ENCODE peak calls at places on chromosomes 4 and X, in four cellular contexts. One of them, this sample, is unnamed.

GRCh38 chrX:134626434-134626833 is 31.8 kb downstream of the PLAC1 start:
- DNase-seq in HepG2: no peak
- DNase-seq in K562: no peak
- DNase-seq in GM12878: no peak
- DNase-seq in this sample: no peak

GRCh38 chr4:145301386-145302080 is 121.1 kb upstream of the OTUD4 start:
- DNase-seq in HepG2: no peak
- DNase-seq in K562: no peak
- DNase-seq in GM12878: no peak
- DNase-seq in this sample: no peak

GRCh38 chrX:21798677-21799219 is 40.7 kb upstream of the MBTPS2 start:
- DNase-seq in HepG2: peak
- DNase-seq in K562: no peak
- DNase-seq in GM12878: no peak
- DNase-seq in this sample: no peak

GRCh38 chrX:100976211-100976610 is 6.7 kb downstream of the ARL13A start:
- DNase-seq in HepG2: no peak
- DNase-seq in K562: no peak
- DNase-seq in GM12878: no peak
- DNase-seq in this sample: no peak

GRCh38 chr4:3516836-3517730 is 15.1 kb downstream of the LRPAP1 start:
- DNase-seq in HepG2: no peak
- DNase-seq in K562: no peak
- DNase-seq in GM12878: no peak
- DNase-seq in this sample: no peak

GRCh38 chr4:85837334-85837733 is 362.4 kb downstream of the ARHGAP24 start:
- DNase-seq in HepG2: no peak
- DNase-seq in K562: no peak
- DNase-seq in GM12878: no peak
- DNase-seq in this sample: no peak

GRCh38 chrX:45445745-45446412 is 245.2 kb upstream of the DIPK2B start:
- DNase-seq in HepG2: no peak
- DNase-seq in K562: no peak
- DNase-seq in GM12878: no peak
- DNase-seq in this sample: no peak

GRCh38 chr4:168628251-168628650 is 131.4 kb downstream of the PALLD start:
- DNase-seq in HepG2: no peak
- DNase-seq in K562: no peak
- DNase-seq in GM12878: no peak
- DNase-seq in this sample: no peak

GRCh38 chrX:118751950-118752783 is 24.8 kb downstream of the IL13RA1 start:
- DNase-seq in HepG2: no peak
- DNase-seq in K562: no peak
- DNase-seq in GM12878: peak
- DNase-seq in this sample: no peak

GRCh38 chrX:24190500-24191156 is 41.1 kb downstream of the ZFX start:
- DNase-seq in HepG2: peak
- DNase-seq in K562: no peak
- DNase-seq in GM12878: no peak
- DNase-seq in this sample: no peak

GRCh38 chrX:16845686-16846085 is 24.5 kb downstream of the RBBP7 start:
- DNase-seq in HepG2: no peak
- DNase-seq in K562: no peak
- DNase-seq in GM12878: no peak
- DNase-seq in this sample: no peak

GRCh38 chrX:7159132-7159861 is 11.3 kb upstream of the PUDP start:
- DNase-seq in HepG2: no peak
- DNase-seq in K562: no peak
- DNase-seq in GM12878: no peak
- DNase-seq in this sample: no peak

GRCh38 chr4:93407493-93408275 is 420.9 kb upstream of the ATOH1 start:
- DNase-seq in HepG2: no peak
- DNase-seq in K562: no peak
- DNase-seq in GM12878: no peak
- DNase-seq in this sample: no peak

GRCh38 chrX:101977091-101977490 is 45.3 kb upstream of the ZMAT1 start:
- DNase-seq in HepG2: no peak
- DNase-seq in K562: no peak
- DNase-seq in GM12878: no peak
- DNase-seq in this sample: no peak

GRCh38 chr4:56330691-56331090 is 56.6 kb downstream of the AASDH start:
- DNase-seq in HepG2: no peak
- DNase-seq in K562: no peak
- DNase-seq in GM12878: no peak
- DNase-seq in this sample: peak

GRCh38 chr4:80138556-80139538 is 58.5 kb upstream of the PRDM8 start:
- DNase-seq in HepG2: no peak
- DNase-seq in K562: no peak
- DNase-seq in GM12878: peak
- DNase-seq in this sample: no peak

GRCh38 chrX:12947545-12948235 is 27.2 kb upstream of the TMSB4X start:
- DNase-seq in HepG2: peak
- DNase-seq in K562: no peak
- DNase-seq in GM12878: no peak
- DNase-seq in this sample: no peak

GRCh38 chr4:123104275-123104674 is 181.9 kb upstream of the NUDT6 start:
- DNase-seq in HepG2: no peak
- DNase-seq in K562: no peak
- DNase-seq in GM12878: no peak
- DNase-seq in this sample: no peak

DNA sequence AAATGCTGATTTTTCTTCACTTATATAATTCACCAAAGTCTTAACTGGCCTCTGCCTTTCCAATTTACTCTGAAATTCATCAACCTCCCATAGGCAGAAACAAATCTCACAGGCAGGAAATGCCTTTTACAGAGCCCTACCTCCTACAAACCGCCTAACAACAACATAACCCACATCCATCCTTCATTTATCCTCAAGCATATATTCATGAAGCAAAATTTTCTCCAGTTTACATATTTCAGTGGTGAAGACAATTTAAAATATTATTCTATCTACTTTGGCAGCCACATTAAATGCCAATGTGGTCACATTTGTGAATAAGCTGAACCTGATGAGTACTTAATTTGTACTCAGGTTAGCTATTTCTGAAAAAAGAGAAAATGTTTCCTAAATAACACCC is 30.3 kb downstream of the SEPSECS start:
- DNase-seq in HepG2: no peak
- DNase-seq in K562: no peak
- DNase-seq in GM12878: no peak
- DNase-seq in this sample: no peak
- TF ChIP-seq TARDBP in HepG2: no peak
- TF ChIP-seq TARDBP in K562: no peak
- TF ChIP-seq TARDBP in GM12878: no peak
- TF ChIP-seq TARDBP in this sample: no peak

GRCh38 chrX:56600987-56601386 is 37.6 kb downstream of the UBQLN2 start:
- DNase-seq in HepG2: no peak
- DNase-seq in K562: no peak
- DNase-seq in GM12878: no peak
- DNase-seq in this sample: no peak

GRCh38 chrX:56600141-56600540 is 36.7 kb downstream of the UBQLN2 start:
- DNase-seq in HepG2: peak
- DNase-seq in K562: no peak
- DNase-seq in GM12878: no peak
- DNase-seq in this sample: no peak
- TF ChIP-seq TARDBP in HepG2: no peak
- TF ChIP-seq TARDBP in K562: no peak
- TF ChIP-seq TARDBP in GM12878: no peak
- TF ChIP-seq TARDBP in this sample: no peak

DNA sequence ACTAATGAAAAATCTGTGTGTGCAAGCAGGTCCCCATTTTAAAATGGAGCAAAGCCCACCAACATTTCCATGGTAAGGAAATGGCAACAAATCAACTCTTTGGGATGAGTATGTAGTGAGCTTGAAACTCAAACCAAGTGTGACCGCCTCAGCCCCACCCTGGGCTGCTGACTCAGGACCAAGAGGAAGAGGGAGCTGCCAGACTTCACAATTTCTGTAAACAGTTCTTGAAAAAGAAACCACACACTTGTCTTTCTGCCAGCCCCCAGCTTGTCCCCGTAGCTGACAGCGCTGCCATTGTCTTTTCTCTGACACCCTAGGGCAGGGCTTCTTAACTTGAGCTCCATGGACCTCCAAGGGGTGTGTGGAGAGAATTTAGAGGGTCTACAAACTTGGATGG is 10.3 kb downstream of the RTL5 start:
- DNase-seq in HepG2: no peak
- DNase-seq in K562: no peak
- DNase-seq in GM12878: no peak
- DNase-seq in this sample: no peak
- TF ChIP-seq TARDBP in HepG2: no peak
- TF ChIP-seq TARDBP in K562: no peak
- TF ChIP-seq TARDBP in GM12878: no peak
- TF ChIP-seq TARDBP in this sample: no peak

GRCh38 chr4:164221631-164222030 is 532.3 kb upstream of the SMIM31 start:
- DNase-seq in HepG2: no peak
- DNase-seq in K562: no peak
- DNase-seq in GM12878: no peak
- DNase-seq in this sample: no peak
- TF ChIP-seq TARDBP in HepG2: no peak
- TF ChIP-seq TARDBP in K562: no peak
- TF ChIP-seq TARDBP in GM12878: no peak
- TF ChIP-seq TARDBP in this sample: no peak

GRCh38 chr4:53094040-53094439 is 231.9 kb downstream of the RASL11B start:
- DNase-seq in HepG2: no peak
- DNase-seq in K562: no peak
- DNase-seq in GM12878: no peak
- DNase-seq in this sample: no peak

GRCh38 chr4:53088132-53088531 is 226.0 kb downstream of the RASL11B start:
- DNase-seq in HepG2: no peak
- DNase-seq in K562: no peak
- DNase-seq in GM12878: no peak
- DNase-seq in this sample: no peak

DNA sequence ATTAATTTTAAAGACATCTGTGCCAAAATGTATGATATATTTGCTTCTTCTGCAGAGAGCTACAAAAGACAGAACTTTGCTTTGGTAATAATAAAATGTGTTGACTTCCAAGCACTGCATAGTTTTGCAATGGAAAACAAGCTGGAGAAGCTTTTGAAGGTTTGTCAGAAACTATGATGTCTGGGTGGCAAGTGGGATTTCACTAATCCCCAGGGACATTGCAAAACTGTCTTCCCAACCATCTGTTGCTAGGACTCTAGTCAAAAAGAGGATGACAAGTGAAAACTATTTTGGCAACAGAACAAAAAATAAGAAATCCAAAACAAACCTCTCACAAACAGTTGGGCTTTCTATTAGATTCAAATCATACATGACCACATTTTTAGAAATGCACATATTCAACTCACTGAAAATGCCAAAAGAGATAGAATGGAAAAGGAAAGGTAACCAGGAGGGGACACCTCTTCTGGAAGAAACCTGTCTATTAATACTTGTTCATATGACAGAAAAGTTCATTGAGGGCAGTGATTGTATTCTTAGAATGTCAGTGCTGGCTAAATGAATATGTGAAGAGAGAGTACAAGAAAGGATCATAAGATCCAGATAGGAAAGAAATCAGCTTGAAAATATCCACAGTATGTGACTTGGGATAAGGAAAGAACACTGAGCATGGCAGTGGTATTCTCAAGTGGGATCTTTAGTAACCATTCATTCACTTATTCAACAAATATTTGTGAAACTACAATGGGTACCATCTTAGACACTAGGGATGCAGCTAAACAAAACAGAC is 228.0 kb downstream of the RASL11B start:
- DNase-seq in HepG2: no peak
- DNase-seq in K562: no peak
- DNase-seq in GM12878: no peak
- DNase-seq in this sample: no peak
- TF ChIP-seq TARDBP in HepG2: no peak
- TF ChIP-seq TARDBP in K562: no peak
- TF ChIP-seq TARDBP in GM12878: no peak
- TF ChIP-seq TARDBP in this sample: no peak

DNA sequence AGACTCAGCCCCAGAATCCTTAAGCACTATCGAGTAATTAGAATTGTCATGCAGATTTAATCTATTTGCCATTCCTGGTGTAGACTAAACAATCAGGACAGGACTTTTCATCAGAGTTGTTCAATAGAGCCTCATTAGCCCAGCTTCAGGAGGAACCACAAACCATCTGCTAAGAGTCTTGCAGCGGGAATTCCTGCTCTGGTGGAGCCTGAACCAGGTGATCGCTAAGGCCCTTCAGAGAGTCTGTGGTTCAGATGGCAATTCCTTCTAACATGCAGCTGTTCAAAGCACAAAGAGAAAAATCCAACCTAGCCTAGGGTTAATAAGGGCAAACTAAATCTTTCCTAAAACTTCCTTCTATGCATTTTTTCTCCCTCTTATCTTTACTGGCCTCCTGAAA is 119.1 kb upstream of the CPEB2 start:
- DNase-seq in HepG2: no peak
- DNase-seq in K562: no peak
- DNase-seq in GM12878: no peak
- DNase-seq in this sample: no peak
- TF ChIP-seq TARDBP in HepG2: no peak
- TF ChIP-seq TARDBP in K562: no peak
- TF ChIP-seq TARDBP in GM12878: no peak
- TF ChIP-seq TARDBP in this sample: no peak

DNA sequence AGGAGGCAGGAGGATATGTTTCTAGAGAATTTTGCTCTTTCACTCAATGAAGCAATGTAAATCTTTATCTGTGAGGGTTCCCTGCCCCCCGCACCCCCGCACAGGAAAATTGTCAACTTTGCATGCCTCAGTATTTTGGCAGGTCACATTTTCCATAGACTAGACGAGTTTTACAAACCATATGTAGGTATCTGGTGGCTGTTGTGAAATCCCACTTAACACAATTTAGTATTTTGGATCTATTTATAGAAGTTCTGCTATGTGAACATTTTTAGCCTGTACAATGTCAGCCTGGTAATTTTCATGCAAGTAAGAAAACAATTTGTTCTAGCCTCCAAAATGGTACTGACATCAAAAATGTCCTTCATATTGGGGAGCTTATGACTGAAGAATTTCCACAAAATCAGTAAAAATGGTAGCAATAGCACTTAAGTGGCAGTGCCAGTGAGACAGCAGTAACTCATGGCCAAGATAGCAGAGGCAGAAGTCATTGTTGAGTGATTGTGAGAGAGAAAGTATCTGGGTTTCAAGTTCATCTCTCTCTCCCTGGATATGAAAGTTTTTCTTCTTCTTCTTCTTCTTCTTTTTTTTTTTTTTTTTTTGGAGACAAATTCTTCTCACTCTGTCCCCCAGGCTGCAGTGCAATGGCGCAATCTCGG is 12.4 kb upstream of the FRYL start:
- DNase-seq in HepG2: no peak
- DNase-seq in K562: no peak
- DNase-seq in GM12878: no peak
- DNase-seq in this sample: no peak
- TF ChIP-seq TARDBP in HepG2: no peak
- TF ChIP-seq TARDBP in K562: no peak
- TF ChIP-seq TARDBP in GM12878: no peak
- TF ChIP-seq TARDBP in this sample: no peak

GRCh38 chr4:8273450-8273849 is 3.9 kb downstream of the HTRA3 start:
- DNase-seq in HepG2: no peak
- DNase-seq in K562: no peak
- DNase-seq in GM12878: no peak
- DNase-seq in this sample: no peak
- TF ChIP-seq TARDBP in HepG2: no peak
- TF ChIP-seq TARDBP in K562: no peak
- TF ChIP-seq TARDBP in GM12878: no peak
- TF ChIP-seq TARDBP in this sample: no peak